ENCODE peak calls at places on chromosome 6, in seven cellular contexts. B is fibroblast of lung, Q is SK-N-SH, H is heart left ventricle, J is PC-3, O is fibroblast of the aortic adventitia, V is HFF-Myc. Y is an unnamed sample.

GRCh38 chr6:71031912-71032311 is 75.1 kb upstream of the B3GAT2 start:
- DNase-seq in V (no peak), Q (no peak), O (no peak), B (peak; percentile 60), J (no peak), H (no peak), Y (no peak)

GRCh38 chr6:79062708-79063107 is 15.3 kb downstream of the PHIP start:
- DNase-seq in J (no peak), B (no peak), Q (no peak), O (no peak), H (no peak), V (no peak), Y (no peak)

GRCh38 chr6:119444642-119445557 is 95.3 kb upstream of the MAN1A1 start:
- DNase-seq in Q (no peak), J (no peak), V (no peak), O (no peak), H (no peak), B (peak; percentile 16), Y (peak; percentile 35)

GRCh38 chr6:156846845-156847599 is 69.8 kb downstream of the ARID1B start:
- DNase-seq in B (no peak), O (no peak), J (no peak), V (no peak), Q (no peak), H (no peak), Y (no peak)

GRCh38 chr6:123745877-123746276 is 57.8 kb upstream of the NKAIN2 start:
- DNase-seq in H (no peak), B (peak; percentile 64), O (peak; percentile 40), J (no peak), Q (no peak), V (no peak), Y (peak; percentile 85)

GRCh38 chr6:168956884-168957730 is 296.5 kb downstream of the THBS2 start:
- DNase-seq in H (peak; percentile 49), B (peak; percentile 84), O (peak; percentile 92), J (peak; percentile 58), Q (peak; percentile 77), V (peak; percentile 32), Y (peak; percentile 86)

GRCh38 chr6:69331886-69332285 is 464.9 kb downstream of the LMBRD1 start:
- DNase-seq in B (no peak), J (no peak), Q (no peak), H (no peak), V (no peak), O (no peak), Y (no peak)

GRCh38 chr6:117956386-117956785 is 49.3 kb downstream of the SLC35F1 start:
- DNase-seq in O (no peak), Q (no peak), H (no peak), V (no peak), B (no peak), J (peak; percentile 5), Y (no peak)

GRCh38 chr6:155448823-155449789 is 6.5 kb downstream of the NOX3 start:
- DNase-seq in V (no peak), Q (peak; percentile 50), J (no peak), O (no peak), B (no peak), H (no peak), Y (no peak)

DNA sequence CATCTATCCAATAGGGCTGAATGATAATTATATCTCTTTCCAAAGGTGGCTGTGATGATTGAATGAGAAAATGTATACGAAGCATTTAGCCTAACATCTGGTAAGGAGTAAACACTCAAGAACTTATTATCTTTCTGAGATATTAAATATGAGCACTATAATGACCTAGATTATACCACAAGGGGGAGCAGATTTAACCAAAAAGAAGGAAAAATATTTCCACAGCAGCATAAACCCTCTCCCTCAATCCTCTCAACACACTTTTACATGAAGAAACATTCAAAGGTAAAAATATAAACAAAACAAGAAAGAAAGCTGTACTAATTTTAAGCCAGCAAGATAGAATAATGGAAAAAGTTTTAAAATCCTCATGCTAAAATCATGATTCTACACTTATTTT is 68.4 kb downstream of the SHPRH start:
- DNase-seq in Q (no peak), J (peak; percentile 41), V (no peak), H (no peak), O (peak; percentile 29), B (peak; percentile 51), Y (peak; percentile 21)
- TF ChIP-seq CTCF in Q (peak; percentile 47), J (peak; percentile 55), V (no peak), H (no peak), O (peak; percentile 26), B (peak; percentile 35), Y (peak; percentile 39)

GRCh38 chr6:121437861-121438651 is 2.6 kb downstream of the GJA1 start:
- DNase-seq in J (peak; percentile 44), V (no peak), Q (no peak), B (peak; percentile 44), H (peak; percentile 20), O (peak; percentile 65), Y (peak; percentile 60)
- H3K4me3 ChIP-seq in J (peak overlapping the region; percentile 75), V (peak overlapping the region; percentile 89), Q (peak overlapping the region; percentile 86), B (peak overlapping the region; percentile 69), H (peak overlapping the region; percentile 79), O (peak overlapping the region; percentile 87), Y (peak overlapping the region; percentile 76)

DNA sequence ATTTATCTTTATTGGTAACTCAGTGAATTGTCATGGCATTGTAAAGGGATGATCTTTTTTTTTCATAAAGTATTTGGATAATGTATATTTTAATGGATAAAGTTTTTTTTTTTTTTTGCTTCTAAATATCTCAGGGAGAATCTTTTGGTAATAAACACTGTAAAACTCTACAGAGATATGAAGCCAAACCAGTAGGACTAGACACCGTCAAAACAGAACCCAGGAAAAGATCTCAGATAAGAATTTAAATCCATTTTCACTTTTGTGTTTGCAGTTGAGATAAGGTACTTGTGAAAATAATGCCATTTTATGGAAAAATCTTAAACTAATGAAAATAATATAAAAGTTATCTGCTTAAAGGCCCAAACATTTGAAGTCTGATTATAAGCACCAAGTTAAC is 27.0 kb downstream of the FAM83B start:
- DNase-seq in V (no peak), O (no peak), B (no peak), J (peak; percentile 17), H (no peak), Q (no peak), Y (no peak)
- TF ChIP-seq CTCF in V (no peak), O (no peak), B (no peak), J (no peak), H (no peak), Q (no peak), Y (no peak)

GRCh38 chr6:42961020-42961470 is 491 bp downstream of the GNMT start:
- DNase-seq in Q (no peak), V (no peak), B (no peak), J (no peak), H (no peak), O (no peak), Y (no peak)
- H3K4me3 ChIP-seq in Q (no peak overlapping the region), V (peak overlapping the region; percentile 39), B (no peak overlapping the region), J (peak overlapping the region; percentile 79), H (peak overlapping the region; percentile 51), O (peak overlapping the region; percentile 55), Y (peak overlapping the region; percentile 45)

Y was measured in fibroblast of mammary gland.